ENCODE peak calls at places on chromosomes 13 and 19, in eight cellular contexts. One of them, this sample, is unnamed.

GRCh38 chr13:21567714-21568113 is 36.3 kb downstream of the MICU2 start:
- DNase-seq in T-helper 1 cell: no peak
- DNase-seq in A172: no peak
- DNase-seq in iPS-NIHi11: no peak
- DNase-seq in AG04449: no peak
- DNase-seq in GM06990: no peak
- DNase-seq in IMR-90: peak
- DNase-seq in HCEC 1CT: no peak
- DNase-seq in this sample: peak

GRCh38 chr19:48627211-48627864 is 8.0 kb downstream of the SPHK2 start:
- DNase-seq in T-helper 1 cell: no peak
- DNase-seq in A172: no peak
- DNase-seq in iPS-NIHi11: no peak
- DNase-seq in AG04449: no peak
- DNase-seq in GM06990: no peak
- DNase-seq in IMR-90: no peak
- DNase-seq in HCEC 1CT: no peak
- DNase-seq in this sample: no peak

GRCh38 chr19:55720214-55720746 is 17.9 kb downstream of the NLRP9 start:
- DNase-seq in T-helper 1 cell: no peak
- DNase-seq in A172: no peak
- DNase-seq in iPS-NIHi11: no peak
- DNase-seq in AG04449: no peak
- DNase-seq in GM06990: no peak
- DNase-seq in IMR-90: no peak
- DNase-seq in HCEC 1CT: no peak
- DNase-seq in this sample: no peak

GRCh38 chr19:17246681-17247425 is 1.1 kb upstream of the NR2F6 start:
- DNase-seq in T-helper 1 cell: no peak
- DNase-seq in A172: no peak
- DNase-seq in iPS-NIHi11: no peak
- DNase-seq in AG04449: no peak
- DNase-seq in GM06990: no peak
- DNase-seq in IMR-90: peak
- DNase-seq in HCEC 1CT: peak
- DNase-seq in this sample: no peak

GRCh38 chr13:102041544-102041943 is 360.3 kb downstream of the FGF14 start:
- DNase-seq in T-helper 1 cell: no peak
- DNase-seq in A172: no peak
- DNase-seq in iPS-NIHi11: no peak
- DNase-seq in AG04449: no peak
- DNase-seq in GM06990: no peak
- DNase-seq in IMR-90: no peak
- DNase-seq in HCEC 1CT: no peak
- DNase-seq in this sample: no peak

GRCh38 chr19:57813919-57814504 is 701 bp downstream of the ZNF552 start:
- DNase-seq in T-helper 1 cell: no peak
- DNase-seq in A172: no peak
- DNase-seq in iPS-NIHi11: no peak
- DNase-seq in AG04449: no peak
- DNase-seq in GM06990: no peak
- DNase-seq in IMR-90: no peak
- DNase-seq in HCEC 1CT: no peak
- DNase-seq in this sample: no peak

GRCh38 chr13:82681535-82681934 is 1200.7 kb downstream of the SLITRK1 start:
- DNase-seq in T-helper 1 cell: no peak
- DNase-seq in A172: no peak
- DNase-seq in iPS-NIHi11: peak
- DNase-seq in AG04449: no peak
- DNase-seq in GM06990: no peak
- DNase-seq in IMR-90: no peak
- DNase-seq in HCEC 1CT: no peak
- DNase-seq in this sample: no peak

GRCh38 chr19:10270616-10271394 is at the start of gene ICAM1:
- DNase-seq in T-helper 1 cell: peak
- DNase-seq in A172: no peak
- DNase-seq in iPS-NIHi11: peak
- DNase-seq in AG04449: no peak
- DNase-seq in GM06990: peak
- DNase-seq in IMR-90: peak
- DNase-seq in HCEC 1CT: peak
- DNase-seq in this sample: peak

GRCh38 chr19:33344210-33344609 is 29.3 kb upstream of the CEBPG start:
- DNase-seq in T-helper 1 cell: no peak
- DNase-seq in A172: no peak
- DNase-seq in iPS-NIHi11: peak
- DNase-seq in AG04449: no peak
- DNase-seq in GM06990: no peak
- DNase-seq in IMR-90: no peak
- DNase-seq in HCEC 1CT: no peak
- DNase-seq in this sample: no peak

GRCh38 chr19:1901940-1902404 is 3.2 kb upstream of the ADAT3 start:
- DNase-seq in T-helper 1 cell: no peak
- DNase-seq in A172: no peak
- DNase-seq in iPS-NIHi11: no peak
- DNase-seq in AG04449: no peak
- DNase-seq in GM06990: no peak
- DNase-seq in IMR-90: no peak
- DNase-seq in HCEC 1CT: no peak
- DNase-seq in this sample: no peak

GRCh38 chr13:73657821-73658540 is 476.2 kb downstream of the KLF12 start:
- DNase-seq in T-helper 1 cell: no peak
- DNase-seq in A172: no peak
- DNase-seq in iPS-NIHi11: no peak
- DNase-seq in AG04449: no peak
- DNase-seq in GM06990: no peak
- DNase-seq in IMR-90: no peak
- DNase-seq in HCEC 1CT: peak
- DNase-seq in this sample: no peak

GRCh38 chr19:15199652-15200574 is 882 bp downstream of the NOTCH3 start:
- DNase-seq in T-helper 1 cell: no peak
- DNase-seq in A172: no peak
- DNase-seq in iPS-NIHi11: peak
- DNase-seq in AG04449: no peak
- DNase-seq in GM06990: no peak
- DNase-seq in IMR-90: peak
- DNase-seq in HCEC 1CT: no peak
- DNase-seq in this sample: no peak

GRCh38 chr19:11064831-11065303 is 24.4 kb upstream of the LDLR start:
- DNase-seq in T-helper 1 cell: no peak
- DNase-seq in A172: peak
- DNase-seq in iPS-NIHi11: no peak
- DNase-seq in AG04449: no peak
- DNase-seq in GM06990: no peak
- DNase-seq in IMR-90: no peak
- DNase-seq in HCEC 1CT: no peak
- DNase-seq in this sample: no peak

GRCh38 chr19:51771369-51771768 is 10.4 kb downstream of the FPR2 start:
- DNase-seq in T-helper 1 cell: no peak
- DNase-seq in A172: no peak
- DNase-seq in iPS-NIHi11: no peak
- DNase-seq in AG04449: no peak
- DNase-seq in GM06990: no peak
- DNase-seq in IMR-90: no peak
- DNase-seq in HCEC 1CT: no peak
- DNase-seq in this sample: peak

GRCh38 chr19:13613447-13613846 is 107.2 kb upstream of the CACNA1A start:
- DNase-seq in T-helper 1 cell: no peak
- DNase-seq in A172: no peak
- DNase-seq in iPS-NIHi11: no peak
- DNase-seq in AG04449: no peak
- DNase-seq in GM06990: no peak
- DNase-seq in IMR-90: no peak
- DNase-seq in HCEC 1CT: no peak
- DNase-seq in this sample: no peak

GRCh38 chr13:25961294-25961693 is 90.5 kb downstream of the SHISA2 start:
- DNase-seq in T-helper 1 cell: no peak
- DNase-seq in A172: no peak
- DNase-seq in iPS-NIHi11: no peak
- DNase-seq in AG04449: no peak
- DNase-seq in GM06990: no peak
- DNase-seq in IMR-90: no peak
- DNase-seq in HCEC 1CT: no peak
- DNase-seq in this sample: no peak

GRCh38 chr13:34020388-34020787 is 202.4 kb downstream of the RFC3 start:
- DNase-seq in T-helper 1 cell: no peak
- DNase-seq in A172: no peak
- DNase-seq in iPS-NIHi11: no peak
- DNase-seq in AG04449: no peak
- DNase-seq in GM06990: no peak
- DNase-seq in IMR-90: no peak
- DNase-seq in HCEC 1CT: no peak
- DNase-seq in this sample: no peak

GRCh38 chr19:12867120-12868099 is 13.8 kb downstream of the DNASE2 start:
- DNase-seq in T-helper 1 cell: peak
- DNase-seq in A172: no peak
- DNase-seq in iPS-NIHi11: peak
- DNase-seq in AG04449: no peak
- DNase-seq in GM06990: peak
- DNase-seq in IMR-90: peak
- DNase-seq in HCEC 1CT: no peak
- DNase-seq in this sample: peak

GRCh38 chr13:113404723-113405471 is 41.0 kb upstream of the GRTP1 start:
- DNase-seq in T-helper 1 cell: no peak
- DNase-seq in A172: no peak
- DNase-seq in iPS-NIHi11: no peak
- DNase-seq in AG04449: no peak
- DNase-seq in GM06990: no peak
- DNase-seq in IMR-90: no peak
- DNase-seq in HCEC 1CT: no peak
- DNase-seq in this sample: no peak

GRCh38 chr19:14519860-14520407 is 1.7 kb upstream of the DNAJB1 start:
- DNase-seq in T-helper 1 cell: no peak
- DNase-seq in A172: peak
- DNase-seq in iPS-NIHi11: no peak
- DNase-seq in AG04449: no peak
- DNase-seq in GM06990: no peak
- DNase-seq in IMR-90: peak
- DNase-seq in HCEC 1CT: no peak
- DNase-seq in this sample: no peak

GRCh38 chr13:26895808-26896466 is 135.4 kb upstream of the GPR12 start:
- DNase-seq in T-helper 1 cell: no peak
- DNase-seq in A172: no peak
- DNase-seq in iPS-NIHi11: peak
- DNase-seq in AG04449: no peak
- DNase-seq in GM06990: no peak
- DNase-seq in IMR-90: no peak
- DNase-seq in HCEC 1CT: no peak
- DNase-seq in this sample: no peak

GRCh38 chr13:112991611-112992010 is 22.6 kb downstream of the MCF2L start:
- DNase-seq in T-helper 1 cell: no peak
- DNase-seq in A172: no peak
- DNase-seq in iPS-NIHi11: no peak
- DNase-seq in AG04449: no peak
- DNase-seq in GM06990: no peak
- DNase-seq in IMR-90: no peak
- DNase-seq in HCEC 1CT: no peak
- DNase-seq in this sample: no peak

GRCh38 chr13:33536639-33537425 is 251.3 kb upstream of the STARD13 start:
- DNase-seq in T-helper 1 cell: no peak
- DNase-seq in A172: peak
- DNase-seq in iPS-NIHi11: no peak
- DNase-seq in AG04449: peak
- DNase-seq in GM06990: no peak
- DNase-seq in IMR-90: peak
- DNase-seq in HCEC 1CT: peak
- DNase-seq in this sample: no peak

GRCh38 chr13:90867336-90867683 is 480.2 kb upstream of the MIR17HG start:
- DNase-seq in T-helper 1 cell: no peak
- DNase-seq in A172: peak
- DNase-seq in iPS-NIHi11: peak
- DNase-seq in AG04449: no peak
- DNase-seq in GM06990: peak
- DNase-seq in IMR-90: peak
- DNase-seq in HCEC 1CT: peak
- DNase-seq in this sample: peak

GRCh38 chr19:7771072-7771471 is 8.0 kb downstream of the CLEC4M start:
- DNase-seq in T-helper 1 cell: no peak
- DNase-seq in A172: no peak
- DNase-seq in iPS-NIHi11: no peak
- DNase-seq in AG04449: no peak
- DNase-seq in GM06990: no peak
- DNase-seq in IMR-90: no peak
- DNase-seq in HCEC 1CT: no peak
- DNase-seq in this sample: no peak

GRCh38 chr19:10812902-10813404 is 23.1 kb downstream of the TMED1 start:
- DNase-seq in T-helper 1 cell: no peak
- DNase-seq in A172: peak
- DNase-seq in iPS-NIHi11: no peak
- DNase-seq in AG04449: peak
- DNase-seq in GM06990: no peak
- DNase-seq in IMR-90: peak
- DNase-seq in HCEC 1CT: peak
- DNase-seq in this sample: no peak

GRCh38 chr19:4376245-4376990 is 23.9 kb downstream of the SH3GL1 start:
- DNase-seq in T-helper 1 cell: no peak
- DNase-seq in A172: peak
- DNase-seq in iPS-NIHi11: no peak
- DNase-seq in AG04449: no peak
- DNase-seq in GM06990: no peak
- DNase-seq in IMR-90: no peak
- DNase-seq in HCEC 1CT: no peak
- DNase-seq in this sample: no peak

GRCh38 chr13:33250594-33250993 is 35.0 kb downstream of the STARD13 start:
- DNase-seq in T-helper 1 cell: no peak
- DNase-seq in A172: no peak
- DNase-seq in iPS-NIHi11: no peak
- DNase-seq in AG04449: no peak
- DNase-seq in GM06990: no peak
- DNase-seq in IMR-90: peak
- DNase-seq in HCEC 1CT: peak
- DNase-seq in this sample: no peak

This sample was measured in GM10248.